ENCODE peak calls at places on chromosomes 13 and 19, in four cellular contexts. I is HepG2, A is heart right ventricle, Z is AG10803. C is an unnamed sample.

GRCh38 chr19:17448190-17448967 is at the start of gene TMEM221:
- DNase-seq in I (no peak), A (peak; percentile 42), Z (no peak), C (peak; percentile 30)

GRCh38 chr13:31485651-31486051 is 253.7 kb upstream of the RXFP2 start:
- DNase-seq in I (no peak), A (no peak), Z (no peak), C (peak; percentile 62)

GRCh38 chr19:41886761-41887710 is 4.1 kb downstream of the ARHGEF1 start:
- DNase-seq in I (no peak), A (no peak), Z (no peak), C (no peak)

GRCh38 chr19:32176591-32176990 is 168.8 kb upstream of the ZNF507 start:
- DNase-seq in I (no peak), A (no peak), Z (no peak), C (no peak)

GRCh38 chr13:98893361-98893760 is 84.5 kb downstream of the DOCK9 start:
- DNase-seq in I (no peak), A (no peak), Z (no peak), C (no peak)

GRCh38 chr19:756232-756631 is 5.3 kb downstream of the MISP start:
- DNase-seq in I (peak; percentile 82), A (no peak), Z (peak; percentile 26), C (peak; percentile 37)

GRCh38 chr19:10142701-10143375 is 23.1 kb upstream of the EIF3G start:
- DNase-seq in I (no peak), A (no peak), Z (no peak), C (no peak)

GRCh38 chr19:37763488-37763887 is 15.9 kb downstream of the ZNF573 start:
- DNase-seq in I (no peak), A (no peak), Z (peak; percentile 8), C (peak; percentile 78)

GRCh38 chr19:53908933-53909415 is at the start of gene CACNG7:
- DNase-seq in I (no peak), A (no peak), Z (no peak), C (no peak)

GRCh38 chr13:30874561-30874960 is 31.5 kb upstream of the MEDAG start:
- DNase-seq in I (no peak), A (no peak), Z (no peak), C (no peak)

GRCh38 chr13:32041429-32041828 is 9.9 kb downstream of the FRY start:
- DNase-seq in I (no peak), A (no peak), Z (no peak), C (no peak)

GRCh38 chr19:5099822-5100221 is 130.9 kb downstream of the KDM4B start:
- DNase-seq in I (no peak), A (no peak), Z (no peak), C (no peak)

GRCh38 chr19:42048992-42049391 is 21.0 kb downstream of the GRIK5 start:
- DNase-seq in I (no peak), A (no peak), Z (no peak), C (no peak)

GRCh38 chr19:41324231-41324702 is 14.3 kb downstream of the CCDC97 start:
- DNase-seq in I (no peak), A (no peak), Z (no peak), C (no peak)

GRCh38 chr19:7883796-7884570 is 4.3 kb upstream of the LRRC8E start:
- DNase-seq in I (no peak), A (no peak), Z (peak; percentile 79), C (peak; percentile 49)

GRCh38 chr13:60662595-60662994 is 265.6 kb downstream of the TDRD3 start:
- DNase-seq in I (no peak), A (no peak), Z (no peak), C (no peak)

GRCh38 chr19:42051166-42052115 is 18.6 kb downstream of the GRIK5 start:
- DNase-seq in I (no peak), A (no peak), Z (no peak), C (no peak)

GRCh38 chr13:74768521-74769090 is 634.4 kb upstream of the KLF12 start:
- DNase-seq in I (no peak), A (no peak), Z (no peak), C (no peak)

GRCh38 chr13:45861352-45861751 is 9.8 kb upstream of the SIAH3 start:
- DNase-seq in I (no peak), A (no peak), Z (no peak), C (peak; percentile 5)

GRCh38 chr19:52585101-52585500 is 15.0 kb downstream of the ZNF701 start:
- DNase-seq in I (no peak), A (no peak), Z (no peak), C (no peak)

DNA sequence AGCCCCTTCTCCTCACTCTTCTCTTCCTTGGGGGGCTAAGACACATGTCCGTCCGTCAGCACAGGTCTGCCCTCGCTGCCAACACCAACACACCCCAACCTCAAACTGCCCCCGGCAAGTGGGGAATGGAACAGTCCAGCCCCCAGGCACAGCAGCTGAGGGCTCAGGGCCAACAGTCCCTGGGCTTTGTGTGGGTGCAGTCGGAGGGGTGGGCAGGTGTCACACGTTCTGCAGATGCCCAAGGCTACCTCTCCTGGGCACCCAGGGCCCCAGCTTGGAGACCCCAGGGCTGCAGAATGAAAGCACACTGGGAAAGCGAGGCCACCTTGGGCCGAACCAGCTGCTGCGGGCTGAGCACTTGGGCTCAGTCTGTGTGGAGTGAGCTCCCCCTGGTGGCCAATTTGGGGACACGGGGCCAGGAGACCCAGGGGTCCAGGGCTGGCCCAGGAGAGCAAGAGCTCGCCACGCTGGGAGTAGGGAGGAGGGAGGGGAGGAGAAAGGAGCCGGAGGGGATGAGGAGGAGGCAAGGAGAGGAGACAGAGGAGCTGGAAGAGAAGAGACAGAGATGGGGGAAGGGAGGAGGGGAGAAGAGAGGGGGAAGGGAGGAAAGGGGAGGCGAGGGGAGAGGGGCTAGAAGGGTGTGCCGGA is 14.0 kb upstream of the ATP8B3 start:
- DNase-seq in I (peak; percentile 48), A (peak; percentile 73), Z (peak; percentile 52), C (peak; percentile 69)
- H3K4me3 ChIP-seq in I (no peak overlapping the region), A (no peak overlapping the region), Z (no peak overlapping the region), C (no peak overlapping the region)

GRCh38 chr13:73417012-73417615 is 358.3 kb downstream of the KLF5 start:
- DNase-seq in I (peak; percentile 27), A (no peak), Z (peak; percentile 4), C (peak; percentile 3)
- TF ChIP-seq CTCF in I (peak; percentile 61), A (no peak), Z (no peak), C (no peak)

GRCh38 chr19:55283548-55284393 is at the start of gene BRSK1:
- DNase-seq in I (no peak), A (peak; percentile 72), Z (peak; percentile 48), C (peak; percentile 41)
- H3K4me3 ChIP-seq in I (no peak within 1 kb of the TSS), A (peak within 1 kb of the TSS; percentile 56), Z (peak within 1 kb of the TSS; percentile 55), C (peak within 1 kb of the TSS; percentile 35)

DNA sequence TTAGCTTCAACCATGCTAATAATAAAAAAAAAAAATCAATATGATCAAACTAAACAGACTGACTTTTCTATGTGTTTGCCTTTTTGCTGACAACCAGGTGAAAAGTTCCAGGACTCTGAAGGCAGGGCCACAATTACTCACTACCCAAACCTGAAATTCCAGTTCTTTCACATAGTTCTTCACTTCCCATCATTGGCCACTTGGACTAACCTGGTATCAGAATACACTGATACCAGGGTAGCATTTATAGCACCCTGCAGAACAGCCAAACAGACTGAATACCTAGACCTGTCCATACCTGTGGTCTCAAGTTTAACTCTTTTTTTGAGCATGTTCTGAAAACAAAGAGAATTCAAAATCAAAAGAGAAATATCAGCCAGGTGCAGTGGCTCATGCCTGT is 25.1 kb downstream of the ELF1 start:
- DNase-seq in I (no peak), A (no peak), Z (no peak), C (no peak)
- TF ChIP-seq CTCF in I (no peak), A (no peak), Z (no peak), C (no peak)

C was measured in cardiac fibroblast.